ENCODE peak calls at places on chromosomes 13 and 19, in ten cellular contexts. One of them, this sample, is unnamed.

GRCh38 chr13:79225487-79226232 is 180.4 kb downstream of the RBM26 start:
- DNase-seq in GM13976: no peak
- DNase-seq in anterior cingulate cortex: no peak
- DNase-seq in GM03348: no peak
- DNase-seq in epithelial cell of esophagus: peak; percentile 87
- DNase-seq in hypothalamus: peak; percentile 41
- DNase-seq in activated CD4-positive, CD25-positive, alpha-beta regulatory T cell treated with anti-CD3 and anti-CD28 coated beads, Interleukin-2, amount 50 U/mL, for 16 hours: no peak
- DNase-seq in mucosa of gallbladder: no peak
- DNase-seq in CD4-positive, alpha-beta T cell: no peak
- DNase-seq in neuronal stem cell: no peak
- DNase-seq in this sample: no peak

GRCh38 chr13:68982961-68983619 is 1124.5 kb upstream of the ATXN8OS start:
- DNase-seq in mucosa of gallbladder: no peak
- DNase-seq in epithelial cell of esophagus: no peak
- DNase-seq in CD4-positive, alpha-beta T cell: no peak
- DNase-seq in hypothalamus: no peak
- DNase-seq in GM13976: no peak
- DNase-seq in anterior cingulate cortex: no peak
- DNase-seq in neuronal stem cell: no peak
- DNase-seq in GM03348: no peak
- DNase-seq in activated CD4-positive, CD25-positive, alpha-beta regulatory T cell treated with anti-CD3 and anti-CD28 coated beads, Interleukin-2, amount 50 U/mL, for 16 hours: no peak
- DNase-seq in this sample: no peak

GRCh38 chr19:29267701-29268100 is 54.8 kb upstream of the UQCRFS1 start:
- DNase-seq in activated CD4-positive, CD25-positive, alpha-beta regulatory T cell treated with anti-CD3 and anti-CD28 coated beads, Interleukin-2, amount 50 U/mL, for 16 hours: no peak
- DNase-seq in hypothalamus: no peak
- DNase-seq in GM03348: no peak
- DNase-seq in CD4-positive, alpha-beta T cell: no peak
- DNase-seq in GM13976: no peak
- DNase-seq in anterior cingulate cortex: no peak
- DNase-seq in neuronal stem cell: no peak
- DNase-seq in epithelial cell of esophagus: no peak
- DNase-seq in mucosa of gallbladder: no peak
- DNase-seq in this sample: no peak

GRCh38 chr19:40380199-40381037 is 9.6 kb downstream of the HIPK4 start:
- DNase-seq in GM03348: no peak
- DNase-seq in CD4-positive, alpha-beta T cell: no peak
- DNase-seq in epithelial cell of esophagus: no peak
- DNase-seq in hypothalamus: no peak
- DNase-seq in anterior cingulate cortex: no peak
- DNase-seq in mucosa of gallbladder: no peak
- DNase-seq in GM13976: no peak
- DNase-seq in neuronal stem cell: no peak
- DNase-seq in activated CD4-positive, CD25-positive, alpha-beta regulatory T cell treated with anti-CD3 and anti-CD28 coated beads, Interleukin-2, amount 50 U/mL, for 16 hours: no peak
- DNase-seq in this sample: no peak

GRCh38 chr19:44499962-44500949 is at the start of gene ZNF180:
- DNase-seq in hypothalamus: peak; percentile 98
- DNase-seq in anterior cingulate cortex: peak; percentile 94
- DNase-seq in activated CD4-positive, CD25-positive, alpha-beta regulatory T cell treated with anti-CD3 and anti-CD28 coated beads, Interleukin-2, amount 50 U/mL, for 16 hours: peak; percentile 89
- DNase-seq in GM13976: peak; percentile 98
- DNase-seq in CD4-positive, alpha-beta T cell: peak; percentile 95
- DNase-seq in mucosa of gallbladder: peak; percentile 95
- DNase-seq in GM03348: peak; percentile 97
- DNase-seq in epithelial cell of esophagus: peak; percentile 95
- DNase-seq in neuronal stem cell: peak; percentile 98
- DNase-seq in this sample: peak; percentile 91

GRCh38 chr13:44231786-44232516 is 141.7 kb upstream of the SERP2 start:
- DNase-seq in GM13976: no peak
- DNase-seq in anterior cingulate cortex: peak; percentile 33
- DNase-seq in hypothalamus: no peak
- DNase-seq in CD4-positive, alpha-beta T cell: no peak
- DNase-seq in GM03348: peak; percentile 88
- DNase-seq in epithelial cell of esophagus: peak; percentile 100
- DNase-seq in mucosa of gallbladder: peak; percentile 87
- DNase-seq in activated CD4-positive, CD25-positive, alpha-beta regulatory T cell treated with anti-CD3 and anti-CD28 coated beads, Interleukin-2, amount 50 U/mL, for 16 hours: no peak
- DNase-seq in neuronal stem cell: peak; percentile 9
- DNase-seq in this sample: no peak

GRCh38 chr13:39385621-39386231 is 217.3 kb downstream of the LHFPL6 start:
- DNase-seq in neuronal stem cell: peak; percentile 36
- DNase-seq in hypothalamus: no peak
- DNase-seq in epithelial cell of esophagus: no peak
- DNase-seq in CD4-positive, alpha-beta T cell: no peak
- DNase-seq in anterior cingulate cortex: no peak
- DNase-seq in activated CD4-positive, CD25-positive, alpha-beta regulatory T cell treated with anti-CD3 and anti-CD28 coated beads, Interleukin-2, amount 50 U/mL, for 16 hours: no peak
- DNase-seq in GM03348: no peak
- DNase-seq in GM13976: no peak
- DNase-seq in mucosa of gallbladder: no peak
- DNase-seq in this sample: no peak

GRCh38 chr19:5547881-5548280 is 19.9 kb downstream of the TINCR start:
- DNase-seq in neuronal stem cell: no peak
- DNase-seq in anterior cingulate cortex: no peak
- DNase-seq in CD4-positive, alpha-beta T cell: no peak
- DNase-seq in mucosa of gallbladder: no peak
- DNase-seq in GM03348: peak; percentile 72
- DNase-seq in hypothalamus: peak; percentile 14
- DNase-seq in activated CD4-positive, CD25-positive, alpha-beta regulatory T cell treated with anti-CD3 and anti-CD28 coated beads, Interleukin-2, amount 50 U/mL, for 16 hours: no peak
- DNase-seq in GM13976: peak; percentile 68
- DNase-seq in epithelial cell of esophagus: peak; percentile 63
- DNase-seq in this sample: no peak

GRCh38 chr19:29843180-29844051 is 31.6 kb downstream of the CCNE1 start:
- DNase-seq in hypothalamus: no peak
- DNase-seq in GM03348: peak; percentile 33
- DNase-seq in CD4-positive, alpha-beta T cell: no peak
- DNase-seq in neuronal stem cell: peak; percentile 17
- DNase-seq in epithelial cell of esophagus: no peak
- DNase-seq in mucosa of gallbladder: peak; percentile 12
- DNase-seq in activated CD4-positive, CD25-positive, alpha-beta regulatory T cell treated with anti-CD3 and anti-CD28 coated beads, Interleukin-2, amount 50 U/mL, for 16 hours: no peak
- DNase-seq in anterior cingulate cortex: no peak
- DNase-seq in GM13976: peak; percentile 47
- DNase-seq in this sample: no peak

GRCh38 chr13:70391678-70392077 is 283.4 kb upstream of the KLHL1 start:
- DNase-seq in neuronal stem cell: no peak
- DNase-seq in epithelial cell of esophagus: no peak
- DNase-seq in CD4-positive, alpha-beta T cell: no peak
- DNase-seq in hypothalamus: no peak
- DNase-seq in anterior cingulate cortex: no peak
- DNase-seq in mucosa of gallbladder: peak; percentile 80
- DNase-seq in GM13976: no peak
- DNase-seq in GM03348: no peak
- DNase-seq in activated CD4-positive, CD25-positive, alpha-beta regulatory T cell treated with anti-CD3 and anti-CD28 coated beads, Interleukin-2, amount 50 U/mL, for 16 hours: no peak
- DNase-seq in this sample: no peak

This sample was measured in activated T-helper 9 cell treated with anti-CD3 and anti-CD28 coated beads, Interleukin-2, amount 50 U/mL, for 16 hours.